ENCODE peak calls at places on chromosomes 11 and 22, in four cellular contexts. Q is fibroblast of the aortic adventitia, D is ovary, V is GM12865. X is an unnamed sample.

GRCh38 chr11:29962243-29962642 is 54.6 kb downstream of the KCNA4 start:
- DNase-seq in Q (no peak), V (peak), D (no peak), X (no peak)

GRCh38 chr22:39898997-39899396 is 1.9 kb upstream of the GRAP2 start:
- DNase-seq in V (peak), D (no peak), Q (no peak), X (peak)

GRCh38 chr11:134282121-134283045 is 6.2 kb downstream of the GLB1L3 start:
- DNase-seq in V (no peak), D (no peak), Q (no peak), X (no peak)

GRCh38 chr11:76671236-76671590 is 666 bp upstream of the LRRC32 start:
- DNase-seq in Q (no peak), D (no peak), V (no peak), X (no peak)

GRCh38 chr11:114426280-114426679 is 13.0 kb upstream of the REXO2 start:
- DNase-seq in D (no peak), V (no peak), Q (no peak), X (no peak)

GRCh38 chr11:24142062-24142461 is 354.8 kb upstream of the LUZP2 start:
- DNase-seq in D (no peak), Q (no peak), V (no peak), X (no peak)

GRCh38 chr11:59545179-59546020 is 34.1 kb downstream of the OR4D9 start:
- DNase-seq in Q (peak), D (peak), V (no peak), X (no peak)

GRCh38 chr11:58928691-58929090 is 10.6 kb upstream of the GLYATL1 start:
- DNase-seq in V (no peak), Q (no peak), D (no peak), X (no peak)

GRCh38 chr11:61619827-61620226 is 39.0 kb upstream of the SYT7 start:
- DNase-seq in Q (no peak), V (no peak), D (no peak), X (no peak)

GRCh38 chr11:70144262-70144661 is 58.8 kb upstream of the FADD start:
- DNase-seq in Q (no peak), V (no peak), D (no peak), X (no peak)

GRCh38 chr11:107359701-107360100 is 97.9 kb downstream of the CWF19L2 start:
- DNase-seq in V (no peak), D (no peak), Q (no peak), X (no peak)

DNA sequence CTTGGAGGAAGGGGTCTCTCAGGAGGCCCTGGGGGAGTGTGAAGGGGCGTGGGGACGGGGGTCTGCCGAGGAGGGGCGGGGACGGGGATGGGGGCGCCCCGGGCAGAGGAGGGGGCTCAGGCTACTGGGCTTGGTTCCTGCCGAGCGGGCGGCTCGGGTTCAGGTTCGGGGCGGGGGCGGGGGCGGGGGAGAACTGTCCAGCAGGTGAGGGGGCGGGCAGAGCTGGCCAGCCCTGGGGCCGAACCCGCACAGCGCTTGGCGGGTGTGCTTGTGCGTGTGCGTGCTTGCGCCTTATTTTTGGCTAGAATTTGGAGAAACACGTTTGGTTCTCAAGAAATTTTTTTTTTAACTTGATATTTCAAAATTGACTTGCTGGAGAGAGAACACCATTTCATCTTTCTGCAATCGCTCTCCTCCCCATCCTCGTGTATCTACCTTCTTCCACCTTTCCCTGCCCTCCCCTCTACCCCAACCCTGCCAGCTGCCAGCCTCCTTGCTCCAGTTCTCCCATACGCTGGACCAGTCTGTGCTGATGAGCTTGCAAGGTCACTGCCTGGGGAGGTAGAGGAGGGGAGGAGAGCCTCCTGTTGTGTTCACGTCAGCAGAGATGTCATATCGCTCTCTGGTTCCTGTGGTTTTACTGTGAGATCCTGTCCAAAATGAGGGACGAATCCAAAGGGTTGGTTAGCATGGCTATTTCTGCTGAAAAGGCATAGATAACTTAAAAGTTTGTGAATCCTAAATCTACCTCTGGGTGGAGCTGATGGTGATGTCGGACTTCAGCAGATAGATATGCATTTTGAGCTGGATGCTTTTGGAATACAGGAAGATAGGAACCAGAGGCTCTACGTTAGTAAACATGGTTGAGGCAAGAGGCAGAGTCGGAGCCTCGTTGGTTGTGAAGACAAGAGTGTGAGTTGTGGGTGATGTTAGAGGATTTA is 668 bp downstream of the MADD start:
- DNase-seq in Q (peak), V (peak), D (no peak), X (peak)
- TF ChIP-seq CTCF in Q (peak), V (no peak), D (no peak), X (peak)

GRCh38 chr11:66264893-66265292 is 3.5 kb upstream of the RAB1B start:
- DNase-seq in V (peak), D (no peak), Q (no peak), X (no peak)
- TF ChIP-seq CTCF in V (peak), D (no peak), Q (peak), X (peak)

GRCh38 chr11:442611-443081 is 835 bp upstream of the ANO9 start:
- DNase-seq in V (no peak), Q (no peak), D (no peak), X (no peak)

GRCh38 chr11:440065-441042 is 1.5 kb downstream of the ANO9 start:
- DNase-seq in Q (peak), D (no peak), V (peak), X (no peak)

GRCh38 chr11:443542-444199 is 1.9 kb upstream of the ANO9 start:
- DNase-seq in Q (no peak), D (no peak), V (no peak), X (no peak)

GRCh38 chr11:441043-441417 is 781 bp downstream of the ANO9 start:
- DNase-seq in V (no peak), D (no peak), Q (no peak), X (no peak)

DNA sequence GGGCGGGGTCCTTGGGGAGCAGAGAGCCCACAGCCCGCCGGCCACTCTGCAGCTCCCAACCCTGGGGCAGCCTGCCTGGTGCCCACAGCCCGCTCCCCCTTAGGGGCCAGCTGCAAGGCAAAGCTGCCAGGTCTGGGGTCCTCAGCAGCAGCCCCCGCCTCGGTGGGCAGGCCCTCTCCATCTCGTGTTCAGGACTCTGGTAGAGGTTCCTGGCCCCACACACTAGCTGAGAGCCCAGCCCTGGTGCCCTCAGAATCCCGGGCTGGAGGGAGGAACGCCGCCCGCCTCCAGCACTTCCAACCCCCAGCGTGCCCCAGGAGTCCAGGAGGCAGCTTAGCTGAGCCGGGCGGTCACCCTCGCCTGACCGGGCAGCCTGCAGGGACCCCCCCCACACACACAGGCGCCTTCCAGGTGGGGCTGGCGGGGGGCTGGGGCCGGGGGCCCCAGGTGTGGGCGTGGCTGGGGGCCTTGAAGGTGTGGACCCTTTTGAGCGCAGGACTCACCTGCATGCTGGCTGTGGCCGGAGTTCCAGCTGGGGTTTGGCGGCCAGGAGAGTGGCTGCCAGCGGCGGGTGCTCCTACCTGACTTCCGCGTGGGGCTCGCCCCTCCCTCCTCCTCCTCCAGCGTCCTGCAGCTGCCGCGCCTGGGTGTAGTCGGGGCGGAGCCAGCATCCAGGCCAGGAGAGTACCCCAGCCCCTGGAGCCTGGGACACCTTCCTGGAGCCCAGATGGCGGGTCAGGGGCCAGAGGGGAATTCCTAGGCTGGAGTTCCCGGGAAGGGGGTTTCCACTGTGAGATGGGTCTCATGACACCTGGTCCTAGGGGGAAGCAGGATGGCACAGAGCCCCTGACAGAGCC is at the start of gene ANO9:
- DNase-seq in D (no peak), Q (no peak), V (peak), X (peak)
- TF ChIP-seq CTCF in D (no peak), Q (no peak), V (no peak), X (no peak)

DNA sequence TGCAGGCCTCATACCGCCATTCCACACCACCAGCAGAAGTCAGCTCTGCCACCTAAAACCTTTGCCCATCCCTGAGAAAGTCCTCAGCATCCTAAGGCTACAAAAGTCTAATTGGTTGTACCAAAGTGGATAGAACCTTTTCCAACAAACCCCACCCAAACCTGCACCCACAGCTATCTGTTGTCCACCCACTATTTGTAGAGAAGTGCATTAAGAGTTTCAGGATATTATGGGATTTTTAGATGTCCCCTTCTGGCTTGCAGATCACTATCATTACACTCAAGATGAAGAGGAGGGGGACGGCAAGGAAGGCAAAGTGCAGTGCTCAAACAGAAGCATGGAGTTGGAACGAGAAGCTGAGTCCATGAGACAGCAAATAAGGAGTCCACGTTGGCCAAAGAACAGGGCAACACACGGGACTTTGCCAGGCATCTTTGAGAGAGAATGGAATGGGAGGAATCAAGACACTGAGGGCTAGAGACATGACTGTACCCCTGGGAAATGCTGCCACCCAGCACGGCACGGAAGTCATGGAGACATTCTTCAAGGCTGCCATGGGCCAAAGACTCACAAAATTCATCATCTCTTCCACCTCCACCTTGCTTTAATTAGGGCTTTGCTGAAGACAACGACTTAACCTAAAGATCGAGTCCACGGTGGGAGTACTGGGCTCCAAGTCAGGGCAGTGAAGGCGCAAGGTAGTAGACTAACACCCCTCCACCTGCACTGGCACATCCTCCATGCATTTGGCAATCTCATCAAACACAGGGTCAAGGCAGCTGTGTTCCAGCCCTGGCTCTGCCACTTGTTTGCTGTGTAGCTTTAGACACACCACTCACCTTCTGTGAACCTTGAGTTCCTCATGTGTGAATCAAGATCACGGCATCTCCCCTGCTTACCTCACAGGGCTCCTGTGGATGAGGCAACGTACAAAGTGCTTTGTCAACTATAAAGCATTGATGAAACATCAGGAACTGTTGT is 112.9 kb upstream of the TMEM45B start:
- DNase-seq in D (no peak), V (no peak), Q (no peak), X (no peak)
- TF ChIP-seq CTCF in D (no peak), V (no peak), Q (no peak), X (no peak)

GRCh38 chr11:82930229-82930628 is 28.7 kb downstream of the DDIAS start:
- DNase-seq in D (no peak), Q (no peak), V (peak), X (peak)

GRCh38 chr11:82929121-82929520 is 27.6 kb downstream of the DDIAS start:
- DNase-seq in V (no peak), Q (no peak), D (no peak), X (no peak)

GRCh38 chr11:82924522-82925224 is 23.1 kb downstream of the DDIAS start:
- DNase-seq in V (peak), Q (no peak), D (no peak), X (peak)

GRCh38 chr11:82930734-82931133 is 29.2 kb downstream of the DDIAS start:
- DNase-seq in Q (no peak), V (no peak), D (no peak), X (no peak)

GRCh38 chr11:82927264-82927880 is 25.8 kb downstream of the DDIAS start:
- DNase-seq in D (no peak), V (peak), Q (peak), X (peak)
- TF ChIP-seq CTCF in D (peak), V (peak), Q (peak), X (peak)

DNA sequence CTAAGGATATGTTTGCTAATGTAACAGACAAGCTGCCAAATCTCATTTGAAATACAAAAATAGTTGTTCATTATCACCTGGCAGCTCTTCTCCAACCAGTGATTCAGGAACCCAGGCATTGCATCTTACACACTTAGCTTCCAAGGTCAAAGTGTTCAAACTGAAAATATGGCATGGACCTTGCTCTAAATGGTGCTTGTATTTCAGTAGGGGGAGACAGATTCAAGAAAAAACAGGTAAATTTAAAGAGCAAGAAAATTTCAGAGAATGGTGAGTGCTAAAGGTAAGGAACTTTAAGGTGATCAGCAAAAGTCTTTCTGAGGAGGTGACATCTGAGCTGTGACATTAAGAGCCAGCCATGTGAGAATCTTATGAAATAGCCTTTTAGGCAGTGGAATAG is 82.8 kb upstream of the E2F8 start:
- DNase-seq in D (no peak), Q (no peak), V (no peak), X (no peak)
- TF ChIP-seq CTCF in D (no peak), Q (peak), V (peak), X (peak)

GRCh38 chr22:24494535-24495364 is at the start of gene UPB1:
- DNase-seq in V (no peak), D (no peak), Q (no peak), X (no peak)
- TF ChIP-seq CTCF in V (no peak), D (no peak), Q (no peak), X (no peak)